ENCODE peak calls at places on chromosomes 6 and 20, in ten cellular contexts. H, A, Q, D, J, S, K, W, U and N are unnamed samples.

GRCh38 chr6:46421939-46422338 is 69.3 kb downstream of the RCAN2 start:
- DNase-seq in A (no peak), S (no peak), W (no peak), J (no peak), U (peak; percentile 8), D (no peak), H (no peak), K (no peak), Q (no peak), N (no peak)

GRCh38 chr6:152595507-152595906 is 41.7 kb downstream of the SYNE1 start:
- DNase-seq in D (no peak), H (no peak), S (no peak), U (no peak), J (no peak), Q (peak; percentile 36), K (no peak), W (no peak), A (no peak), N (peak; percentile 16)

GRCh38 chr6:114100421-114100820 is 129.5 kb upstream of the HDAC2 start:
- DNase-seq in W (no peak), S (no peak), J (no peak), K (no peak), D (no peak), U (no peak), A (no peak), Q (peak; percentile 21), H (no peak), N (peak; percentile 6)

GRCh38 chr20:53930651-53931504 is 139.5 kb downstream of the BCAS1 start:
- DNase-seq in U (no peak), K (no peak), A (no peak), H (no peak), Q (no peak), D (no peak), J (no peak), W (no peak), S (no peak), N (peak; percentile 21)

GRCh38 chr20:9884061-9884460 is 45.2 kb upstream of the PAK5 start:
- DNase-seq in H (no peak), Q (no peak), S (no peak), A (no peak), W (no peak), J (no peak), D (no peak), K (no peak), U (no peak), N (no peak)

GRCh38 chr6:89555751-89556150 is 82.8 kb downstream of the LYRM2 start:
- DNase-seq in S (no peak), D (no peak), Q (no peak), W (no peak), K (no peak), A (no peak), U (no peak), J (no peak), H (no peak), N (no peak)

GRCh38 chr6:65091561-65091960 is 615.5 kb downstream of the EYS start:
- DNase-seq in A (no peak), U (no peak), Q (no peak), S (no peak), W (no peak), J (no peak), H (no peak), K (no peak), D (no peak), N (no peak)

GRCh38 chr6:56594699-56595098 is 48.0 kb downstream of the DST start:
- DNase-seq in J (no peak), S (no peak), K (no peak), W (no peak), A (no peak), H (no peak), Q (no peak), D (no peak), U (no peak), N (no peak)

GRCh38 chr20:24488064-24488799 is 18.8 kb downstream of the SYNDIG1 start:
- DNase-seq in K (no peak), S (no peak), Q (no peak), U (no peak), W (no peak), H (no peak), D (no peak), J (no peak), A (no peak), N (no peak)

GRCh38 chr6:164882236-164882635 is 427.2 kb downstream of the C6orf118 start:
- DNase-seq in J (no peak), A (no peak), W (no peak), U (no peak), K (no peak), D (no peak), Q (no peak), S (no peak), H (no peak), N (no peak)

GRCh38 chr6:136984578-136984977 is 60.2 kb downstream of the IL20RA start:
- DNase-seq in Q (no peak), D (no peak), K (no peak), S (no peak), A (no peak), H (no peak), U (no peak), J (no peak), W (no peak), N (no peak)
- TF ChIP-seq CTCF in Q (no peak), D (no peak), K (no peak), S (no peak), A (no peak), H (no peak), U (no peak), J (no peak), W (no peak), N (no peak)

GRCh38 chr6:14511192-14511591 is 393.6 kb downstream of the CD83 start:
- DNase-seq in U (no peak), W (no peak), H (no peak), S (no peak), A (no peak), Q (no peak), K (no peak), J (no peak), D (no peak), N (no peak)

GRCh38 chr6:14513726-14514125 is 396.2 kb downstream of the CD83 start:
- DNase-seq in S (no peak), U (no peak), K (no peak), D (no peak), W (no peak), J (no peak), H (no peak), A (no peak), Q (no peak), N (no peak)

GRCh38 chr6:14512246-14512645 is 394.7 kb downstream of the CD83 start:
- DNase-seq in J (no peak), A (no peak), Q (no peak), K (no peak), U (no peak), S (no peak), W (no peak), H (no peak), D (no peak), N (no peak)

GRCh38 chr6:14506656-14507242 is 389.2 kb downstream of the CD83 start:
- DNase-seq in D (no peak), H (no peak), J (no peak), Q (no peak), U (no peak), K (no peak), W (no peak), S (no peak), A (no peak), N (no peak)

GRCh38 chr6:14510038-14510437 is 392.5 kb downstream of the CD83 start:
- DNase-seq in J (no peak), S (no peak), W (no peak), D (no peak), K (no peak), Q (no peak), A (no peak), U (no peak), H (no peak), N (no peak)
- TF ChIP-seq CTCF in J (no peak), S (no peak), W (no peak), D (no peak), K (no peak), Q (no peak), A (peak; percentile 26), U (no peak), H (no peak), N (peak; percentile 40)

GRCh38 chr20:33787253-33787891 is 23.8 kb upstream of the CHMP4B start:
- DNase-seq in K (no peak), W (no peak), A (no peak), U (no peak), Q (no peak), H (peak; percentile 11), S (no peak), D (no peak), J (peak; percentile 61), N (no peak)
- TF ChIP-seq CTCF in K (no peak), W (no peak), A (no peak), U (no peak), Q (no peak), H (no peak), S (no peak), D (no peak), J (no peak), N (no peak)

GRCh38 chr20:64038252-64038578 is 2.2 kb downstream of the C20orf204 start:
- DNase-seq in H (no peak), A (no peak), Q (no peak), D (no peak), K (no peak), J (no peak), W (no peak), U (no peak), S (peak; percentile 84), N (no peak)

GRCh38 chr20:64037498-64038213 is 1.7 kb downstream of the C20orf204 start:
- DNase-seq in H (no peak), S (peak; percentile 52), A (no peak), J (no peak), D (no peak), U (no peak), W (no peak), Q (no peak), K (no peak), N (no peak)

GRCh38 chr20:64039293-64040160 is 3.5 kb downstream of the C20orf204 start:
- DNase-seq in W (no peak), S (peak; percentile 67), Q (no peak), J (no peak), A (no peak), D (no peak), H (peak; percentile 22), U (no peak), K (peak; percentile 65), N (no peak)

GRCh38 chr20:64037199-64037497 is 1.2 kb downstream of the C20orf204 start:
- DNase-seq in Q (no peak), S (peak; percentile 66), W (no peak), H (no peak), D (no peak), J (no peak), K (no peak), U (no peak), A (no peak), N (no peak)

DNA sequence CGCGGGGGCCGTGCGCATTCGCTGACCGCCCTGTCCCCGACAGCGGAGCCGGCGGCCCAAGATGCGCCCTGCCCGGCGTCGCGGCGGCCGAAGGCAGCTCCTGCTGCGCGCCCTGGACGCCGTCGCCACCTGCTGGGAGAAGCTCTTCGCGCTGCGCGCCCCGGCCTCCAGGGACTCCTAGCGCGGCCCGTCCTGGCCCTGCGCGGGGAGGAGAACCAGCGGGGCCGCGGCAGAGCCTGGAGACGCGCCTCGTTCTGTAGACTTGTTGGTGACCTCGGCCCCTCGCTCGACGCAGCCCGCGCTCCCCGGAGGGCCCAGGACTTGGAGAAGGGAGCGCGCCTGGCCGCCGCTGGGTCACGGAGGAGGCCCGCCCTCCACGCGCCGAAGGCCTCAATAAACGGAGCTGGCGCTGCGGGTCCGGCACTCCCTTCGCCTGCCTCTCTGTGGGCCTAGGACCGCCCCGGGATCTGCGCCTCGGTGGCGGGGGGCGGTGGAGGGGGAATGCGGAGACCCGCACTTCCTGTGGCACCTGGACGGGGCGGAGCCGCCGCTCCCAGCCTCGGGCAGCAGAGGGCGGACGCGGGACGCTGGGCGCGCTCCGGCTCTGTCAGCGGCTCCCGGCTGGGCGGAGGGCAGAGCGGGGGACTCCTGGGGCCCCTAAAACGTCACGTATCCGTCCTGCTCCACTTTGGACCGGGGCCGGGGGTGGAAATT is 2.8 kb downstream of the C20orf204 start:
- DNase-seq in K (peak; percentile 61), A (no peak), U (peak; percentile 88), J (no peak), W (peak; percentile 67), S (peak; percentile 92), Q (peak; percentile 67), D (peak; percentile 85), H (peak; percentile 98), N (peak; percentile 18)
- TF ChIP-seq CTCF in K (peak; percentile 56), A (peak; percentile 95), U (peak; percentile 62), J (peak; percentile 100), W (peak; percentile 69), S (peak; percentile 44), Q (peak; percentile 38), D (peak; percentile 44), H (peak; percentile 68), N (peak; percentile 79)